ENCODE peak calls at places on chromosomes 11 and 22, in four cellular contexts. Z is HFFc6, P is GM23248, F is RCC 7860. W is an unnamed sample.

GRCh38 chr11:36417154-36417553 is 92.9 kb downstream of the TRAF6 start:
- DNase-seq in F (no peak), P (no peak), Z (no peak), W (no peak)

GRCh38 chr11:113677648-113678047 is 28.5 kb downstream of the TMPRSS5 start:
- DNase-seq in P (no peak), F (no peak), Z (no peak), W (no peak)

GRCh38 chr11:65551572-65552398 is 6.4 kb downstream of the LTBP3 start:
- DNase-seq in F (no peak), Z (no peak), P (peak; percentile 41), W (no peak)

GRCh38 chr11:64654958-64655541 is 64.0 kb downstream of the SLC22A12 start:
- DNase-seq in F (no peak), Z (no peak), P (no peak), W (no peak)

GRCh38 chr11:100930185-100930778 is 199.3 kb downstream of the PGR start:
- DNase-seq in P (peak; percentile 69), Z (peak; percentile 67), F (peak; percentile 41), W (no peak)

GRCh38 chr22:49660321-49660720 is 167.4 kb downstream of the BRD1 start:
- DNase-seq in Z (no peak), P (no peak), F (no peak), W (no peak)

GRCh38 chr11:96339704-96340554 is 3.1 kb downstream of the MAML2 start:
- DNase-seq in P (peak; percentile 69), Z (no peak), F (no peak), W (no peak)

GRCh38 chr11:102807921-102808320 is 10.0 kb upstream of the MMP1 start:
- DNase-seq in F (no peak), P (peak; percentile 27), Z (no peak), W (no peak)

GRCh38 chr11:124799384-124800225 is 601 bp downstream of the MSANTD2 start:
- DNase-seq in Z (no peak), P (peak; percentile 69), F (no peak), W (no peak)

W was measured in epithelial cell of proximal tubule.